ENCODE peak calls at places on chromosomes 1 and 21, in six cellular contexts. J, Q, O, X, H and Z are unnamed samples.
A peak's percentile ranks its signal among the peaks of the same experiment; 100 is the strongest.

GRCh38 chr1:116290085-116290670 is 82.9 kb upstream of the ATP1A1 start:
- DNase-seq in H (no peak), O (no peak), J (no peak), Q (peak; percentile 70), X (no peak), Z (no peak)

GRCh38 chr1:61053281-61053711 is 29.1 kb upstream of the NFIA start:
- DNase-seq in J (no peak), H (no peak), X (no peak), O (no peak), Q (no peak), Z (no peak)

GRCh38 chr1:16614361-16615252 is 1.2 kb upstream of the NBPF1 start:
- DNase-seq in Q (no peak), X (no peak), J (no peak), H (no peak), O (no peak), Z (peak; percentile 87)

GRCh38 chr1:40755052-40755451 is 28.5 kb upstream of the KCNQ4 start:
- DNase-seq in J (no peak), Q (no peak), O (peak; percentile 73), X (no peak), H (no peak), Z (no peak)

GRCh38 chr1:89908993-89909436 is 85.9 kb upstream of the ZNF326 start:
- DNase-seq in H (no peak), Q (no peak), J (no peak), X (no peak), O (peak; percentile 66), Z (no peak)

GRCh38 chr1:208527197-208527596 is 283.0 kb upstream of the PLXNA2 start:
- DNase-seq in J (no peak), H (no peak), X (no peak), O (no peak), Q (no peak), Z (peak; percentile 3)

GRCh38 chr1:107559881-107560280 is 405.1 kb downstream of the VAV3 start:
- DNase-seq in O (no peak), J (no peak), H (no peak), X (no peak), Q (no peak), Z (no peak)

GRCh38 chr1:65075123-65075976 is 72.7 kb upstream of the AK4 start:
- DNase-seq in J (no peak), O (peak; percentile 80), H (no peak), X (peak; percentile 64), Q (no peak), Z (no peak)

GRCh38 chr1:198687429-198687828 is 48.6 kb downstream of the PTPRC start:
- DNase-seq in Q (no peak), O (no peak), H (no peak), J (no peak), X (no peak), Z (no peak)

GRCh38 chr1:83815348-83815747 is 183.6 kb downstream of the TTLL7 start:
- DNase-seq in X (no peak), J (no peak), H (no peak), Q (no peak), O (peak; percentile 75), Z (no peak)

GRCh38 chr1:219659005-219659632 is 46.2 kb upstream of the ZC3H11B start:
- DNase-seq in X (no peak), H (no peak), Q (no peak), J (no peak), O (peak; percentile 61), Z (no peak)

GRCh38 chr1:154598871-154599635 is 8.9 kb downstream of the ADAR start:
- DNase-seq in O (peak; percentile 17), H (no peak), Q (no peak), J (no peak), X (no peak), Z (no peak)

GRCh38 chr1:154906621-154907081 is 29.9 kb downstream of the PMVK start:
- DNase-seq in O (peak; percentile 22), J (no peak), X (no peak), Q (no peak), H (no peak), Z (no peak)

GRCh38 chr1:54813479-54814147 is 12.5 kb upstream of the TTC22 start:
- DNase-seq in Q (no peak), O (no peak), J (no peak), H (no peak), X (no peak), Z (peak; percentile 59)

GRCh38 chr1:930633-931138 is 7.0 kb downstream of the SAMD11 start:
- DNase-seq in X (no peak), Q (no peak), J (no peak), H (no peak), O (no peak), Z (no peak)

GRCh38 chr1:209045326-209046057 is 538.0 kb upstream of the CAMK1G start:
- DNase-seq in X (no peak), O (no peak), J (no peak), H (no peak), Q (no peak), Z (no peak)

GRCh38 chr1:62688687-62689085 is 500 bp upstream of the DOCK7 start:
- DNase-seq in J (no peak), O (peak; percentile 42), H (no peak), Q (no peak), X (no peak), Z (no peak)

DNA sequence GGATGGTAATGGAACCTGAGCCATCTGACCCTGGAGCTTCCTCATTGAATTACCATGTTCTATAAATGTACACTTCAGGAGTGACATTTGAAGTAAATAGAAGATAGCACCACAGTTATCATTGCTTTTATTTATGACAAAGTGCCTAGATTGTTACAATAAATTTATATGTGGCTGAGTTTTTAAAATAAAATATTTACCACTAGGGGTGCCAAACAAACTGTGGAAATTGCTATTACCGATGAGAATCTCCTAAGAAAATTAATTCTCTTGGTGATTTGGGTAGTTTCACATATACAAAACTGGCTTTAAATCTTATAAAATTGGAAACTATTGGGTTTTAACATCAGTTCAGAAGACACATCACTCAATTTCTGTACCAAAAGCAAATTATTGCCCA is 1.4 kb upstream of the TNR start:
- DNase-seq in J (no peak), Q (no peak), H (no peak), X (no peak), O (no peak), Z (no peak)
- TF ChIP-seq CTCF in J (peak; percentile 25), Q (peak; percentile 9), H (peak; percentile 71), X (no peak), O (peak; percentile 21), Z (peak; percentile 38)

GRCh38 chr21:46662765-46663500 is 27.5 kb downstream of the PRMT2 start:
- DNase-seq in J (no peak), H (no peak), X (no peak), O (no peak), Q (no peak), Z (no peak)

GRCh38 chr21:46662367-46662654 is 26.8 kb downstream of the PRMT2 start:
- DNase-seq in O (no peak), H (no peak), Q (no peak), X (no peak), J (no peak), Z (no peak)

GRCh38 chr21:46661627-46662366 is 26.3 kb downstream of the PRMT2 start:
- DNase-seq in Q (no peak), J (no peak), X (no peak), O (no peak), H (no peak), Z (no peak)

GRCh38 chr21:46660505-46660904 is 25.0 kb downstream of the PRMT2 start:
- DNase-seq in X (no peak), Q (no peak), H (no peak), O (no peak), J (no peak), Z (no peak)

GRCh38 chr21:46661211-46661625 is 25.7 kb downstream of the PRMT2 start:
- DNase-seq in H (no peak), X (no peak), O (peak; percentile 91), Q (no peak), J (peak; percentile 54), Z (no peak)
- TF ChIP-seq CTCF in H (peak; percentile 60), X (peak; percentile 84), O (peak; percentile 84), Q (peak; percentile 84), J (peak; percentile 79), Z (peak; percentile 78)

GRCh38 chr1:117942293-117942692 is 12.8 kb downstream of the WDR3 start:
- DNase-seq in J (no peak), O (no peak), X (no peak), Q (no peak), H (no peak), Z (no peak)
- TF ChIP-seq CTCF in J (no peak), O (no peak), X (no peak), Q (no peak), H (no peak), Z (no peak)

GRCh38 chr1:112698366-112699310 is 8.3 kb downstream of the RHOC start:
- DNase-seq in H (no peak), J (no peak), O (no peak), Q (no peak), X (no peak), Z (peak; percentile 70)

GRCh38 chr1:112701227-112702066 is 5.5 kb downstream of the RHOC start:
- DNase-seq in J (no peak), X (no peak), H (no peak), Q (no peak), O (no peak), Z (peak; percentile 76)

GRCh38 chr1:112699425-112700144 is 7.3 kb downstream of the RHOC start:
- DNase-seq in X (no peak), H (no peak), O (no peak), Q (no peak), J (no peak), Z (peak; percentile 74)

GRCh38 chr1:112702067-112702395 is 4.9 kb downstream of the RHOC start:
- DNase-seq in Q (no peak), O (no peak), H (no peak), X (no peak), J (no peak), Z (no peak)

DNA sequence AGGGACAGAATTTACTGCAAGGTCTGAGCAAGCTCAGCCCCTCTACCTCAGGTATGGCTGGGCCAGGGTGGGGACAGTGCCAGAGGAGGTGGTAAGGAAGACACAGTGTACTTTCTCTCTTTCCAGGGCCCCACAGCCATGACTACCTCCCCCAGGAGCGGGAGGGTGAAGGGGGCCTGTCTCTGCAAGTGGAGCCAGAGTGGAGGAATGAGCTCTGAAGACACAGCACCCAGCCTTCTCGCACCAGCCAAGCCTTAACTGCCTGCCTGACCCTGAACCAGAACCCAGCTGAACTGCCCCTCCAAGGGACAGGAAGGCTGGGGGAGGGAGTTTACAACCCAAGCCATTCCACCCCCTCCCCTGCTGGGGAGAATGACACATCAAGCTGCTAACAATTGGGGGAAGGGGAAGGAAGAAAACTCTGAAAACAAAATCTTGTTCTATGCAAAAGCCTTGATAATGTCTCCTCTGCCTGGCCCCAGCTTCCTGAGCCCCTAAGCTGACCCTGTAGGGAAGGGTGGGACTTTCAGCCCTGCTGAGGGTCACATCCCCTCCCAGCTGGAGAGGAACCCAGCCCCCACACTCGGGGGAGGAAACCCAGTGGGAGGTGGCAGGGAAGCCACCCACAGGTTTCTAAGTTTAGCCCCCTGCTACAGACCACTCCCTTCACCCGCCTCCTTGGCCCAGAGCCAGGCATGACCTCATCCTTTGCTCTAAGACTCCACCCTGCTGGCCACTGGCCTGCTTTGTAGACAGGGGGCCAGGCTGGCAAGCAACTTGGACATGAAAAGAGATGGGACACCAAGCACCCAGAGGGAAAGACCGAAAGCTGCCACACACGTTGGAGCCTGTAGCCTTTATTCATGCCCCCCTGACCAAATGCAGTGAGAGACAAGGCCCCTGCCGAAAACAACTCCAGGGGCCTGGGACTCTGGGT is 6.4 kb downstream of the RHOC start:
- DNase-seq in Q (peak; percentile 99), X (peak; percentile 89), H (peak; percentile 87), J (peak; percentile 89), O (peak; percentile 97), Z (peak; percentile 98)
- TF ChIP-seq CTCF in Q (no peak), X (no peak), H (no peak), J (no peak), O (no peak), Z (peak; percentile 27)